ENCODE peak calls at places on chromosomes 2 and 18, in four cellular contexts. P is fibroblast of lung, Y is H1, N is DND-41. J is an unnamed sample.

GRCh38 chr18:8773980-8774379 is 68.6 kb downstream of the MTCL1 start:
- DNase-seq in P (peak; percentile 53), Y (no peak), N (no peak), J (no peak)

GRCh38 chr2:203453858-203454451 is 81.1 kb downstream of the RAPH1 start:
- DNase-seq in P (peak; percentile 77), Y (no peak), N (peak; percentile 53), J (no peak)

GRCh38 chr2:236170678-236171212 is 2.6 kb upstream of the GBX2 start:
- DNase-seq in P (no peak), Y (no peak), N (no peak), J (no peak)

GRCh38 chr18:61842146-61842545 is 50.7 kb downstream of the RNF152 start:
- DNase-seq in P (no peak), Y (no peak), N (no peak), J (no peak)

GRCh38 chr2:190446750-190447516 is 38.8 kb downstream of the MFSD6 start:
- DNase-seq in P (no peak), Y (no peak), N (no peak), J (no peak)

GRCh38 chr2:195392446-195393336 is 264.3 kb upstream of the SLC39A10 start:
- DNase-seq in P (no peak), Y (no peak), N (no peak), J (no peak)

GRCh38 chr18:46406539-46406932 is 250.5 kb downstream of the LOXHD1 start:
- DNase-seq in P (no peak), Y (no peak), N (no peak), J (no peak)

GRCh38 chr2:43348904-43349725 is 122.7 kb upstream of the ZFP36L2 start:
- DNase-seq in P (peak; percentile 72), Y (no peak), N (no peak), J (no peak)

GRCh38 chr2:165957030-165957675 is 3.6 kb upstream of the TTC21B start:
- DNase-seq in P (no peak), Y (no peak), N (no peak), J (no peak)

GRCh38 chr2:136057023-136057801 is 60.7 kb downstream of the CXCR4 start:
- DNase-seq in P (no peak), Y (no peak), N (no peak), J (no peak)

GRCh38 chr2:238160206-238161129 is 1.7 kb downstream of the ERFE start:
- DNase-seq in P (peak; percentile 51), Y (peak; percentile 74), N (peak; percentile 39), J (no peak)

GRCh38 chr2:53202063-53202462 is 565.5 kb upstream of the CHAC2 start:
- DNase-seq in P (peak; percentile 91), Y (no peak), N (no peak), J (no peak)

GRCh38 chr2:128457006-128457604 is 138.4 kb upstream of the HS6ST1 start:
- DNase-seq in P (no peak), Y (no peak), N (no peak), J (no peak)

GRCh38 chr2:29405707-29406106 is 290.5 kb downstream of the CLIP4 start:
- DNase-seq in P (no peak), Y (no peak), N (no peak), J (no peak)

GRCh38 chr2:46993501-46993900 is 77.9 kb upstream of the MCFD2 start:
- DNase-seq in P (no peak), Y (no peak), N (no peak), J (no peak)
- H3K36me3 ChIP-seq in P (peaks cover 21% of the 10 kb centered on the region), Y (peaks cover 3% of the 10 kb centered on the region), N (peaks cover 83% of the 10 kb centered on the region), J (peaks cover 20% of the 10 kb centered on the region)

DNA sequence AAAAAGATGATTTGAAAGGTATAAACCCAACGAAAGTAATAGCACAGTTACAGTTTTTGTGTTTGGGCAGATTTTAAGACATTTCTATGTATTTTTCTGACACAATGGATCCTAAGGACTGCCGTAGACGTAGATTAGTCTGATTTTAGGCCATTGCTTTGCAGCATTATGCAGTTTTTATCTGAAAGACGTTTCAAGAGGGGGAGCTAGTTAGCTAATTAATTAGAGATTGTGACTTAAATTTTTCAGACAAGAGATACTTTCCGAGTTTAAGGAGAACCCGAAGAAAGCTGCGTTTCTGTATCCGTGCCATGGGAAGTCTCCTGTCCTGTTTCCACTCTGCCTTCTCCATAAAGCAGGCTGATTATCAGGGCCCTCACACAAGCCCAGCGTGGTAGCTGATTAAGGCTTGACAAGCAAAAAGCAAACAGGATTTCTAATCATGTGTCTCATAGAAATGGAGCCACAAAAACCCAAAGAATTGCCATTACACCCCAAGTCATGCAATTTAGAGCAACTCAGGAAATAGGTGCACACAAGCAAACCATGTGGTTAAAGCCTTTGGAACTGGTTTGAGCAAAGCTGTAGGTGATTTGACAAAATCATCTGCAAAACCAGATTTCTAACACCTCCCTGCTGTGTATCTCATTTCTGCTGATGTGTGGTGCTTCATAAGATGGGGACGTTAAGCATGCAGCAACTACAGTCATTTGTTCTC is 808.1 kb downstream of the RNF144A start:
- DNase-seq in P (peak; percentile 62), Y (no peak), N (peak; percentile 7), J (peak; percentile 30)
- TF ChIP-seq CTCF in P (peak; percentile 28), Y (no peak), N (no peak), J (no peak)

GRCh38 chr2:60550984-60551240 is 2.5 kb downstream of the BCL11A start:
- DNase-seq in P (no peak), Y (no peak), N (no peak), J (no peak)

GRCh38 chr2:60549250-60550150 is 4.0 kb downstream of the BCL11A start:
- DNase-seq in P (no peak), Y (peak; percentile 78), N (peak; percentile 63), J (no peak)

GRCh38 chr2:60548844-60549243 is 4.6 kb downstream of the BCL11A start:
- DNase-seq in P (no peak), Y (no peak), N (no peak), J (no peak)

GRCh38 chr2:60551241-60552095 is 2.0 kb downstream of the BCL11A start:
- DNase-seq in P (peak; percentile 51), Y (peak; percentile 64), N (peak; percentile 57), J (no peak)

DNA sequence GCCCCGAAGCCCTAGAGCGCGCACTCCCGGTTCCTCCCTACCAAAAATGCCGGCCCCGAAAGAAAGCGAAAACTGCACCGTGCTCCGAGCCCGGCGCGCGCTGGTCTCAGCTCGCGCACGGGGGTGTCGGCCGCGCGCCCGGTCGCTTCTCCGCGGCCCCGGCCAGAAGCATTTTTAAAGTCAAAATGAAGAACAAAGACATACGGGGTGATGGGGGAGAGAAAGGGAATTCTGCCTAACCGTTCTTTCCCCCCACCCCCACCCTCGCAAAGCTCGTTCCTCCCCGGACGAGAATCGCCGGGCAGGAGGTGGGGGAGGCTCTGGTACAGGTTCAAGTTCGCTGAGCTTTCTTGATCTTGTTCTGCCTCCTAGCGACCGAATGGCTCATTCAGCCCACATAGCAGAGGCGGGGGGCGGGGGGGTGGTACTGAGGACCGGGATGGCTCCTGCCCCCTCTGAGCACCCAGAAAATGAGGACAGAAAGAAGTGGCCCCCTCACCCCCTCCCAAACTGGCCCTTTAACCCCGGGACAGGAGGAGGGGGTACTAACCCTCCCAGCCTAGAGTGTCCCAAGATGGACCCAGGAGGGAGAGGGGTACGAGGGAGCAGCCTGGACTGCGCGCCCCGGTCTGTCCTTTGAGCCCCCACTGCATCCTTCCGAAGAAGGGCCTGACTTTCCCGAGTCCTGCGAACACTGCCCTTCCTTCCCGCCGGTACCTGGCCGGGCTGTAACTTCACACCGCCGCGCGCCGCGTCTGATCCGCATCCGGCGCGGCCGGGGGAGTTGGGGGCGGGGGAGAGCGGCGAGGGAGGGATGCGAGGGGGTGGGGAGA is 3.1 kb downstream of the BCL11A start:
- DNase-seq in P (peak; percentile 81), Y (peak; percentile 81), N (peak; percentile 89), J (peak; percentile 36)
- H3K27me3 ChIP-seq in P (peaks cover 14% of the 10 kb centered on the region), Y (no peaks in the 10 kb centered on the region), N (peaks cover 59% of the 10 kb centered on the region), J (peaks cover 30% of the 10 kb centered on the region)

DNA sequence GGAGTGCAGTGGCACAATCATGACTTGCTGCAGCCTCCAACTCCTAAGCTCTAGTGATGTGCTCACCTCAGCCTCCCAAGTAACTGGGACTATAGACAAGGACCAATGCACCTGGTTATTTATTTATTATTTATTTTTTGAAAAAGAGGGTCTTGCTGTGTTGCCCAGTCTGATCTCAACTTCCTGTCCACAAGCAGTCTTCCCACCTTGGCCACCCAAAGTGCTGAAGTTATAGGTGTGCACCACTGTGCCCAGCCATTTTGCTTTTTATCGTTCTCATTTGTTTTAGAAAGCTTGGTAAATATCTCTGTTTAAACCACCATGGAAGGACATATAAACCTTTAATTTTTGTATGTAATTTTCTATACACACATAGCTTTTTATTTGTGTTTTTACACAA is 74.2 kb downstream of the SMCHD1 start:
- DNase-seq in P (no peak), Y (no peak), N (no peak), J (no peak)
- H3K36me3 ChIP-seq in P (peaks cover 5% of the 10 kb centered on the region), Y (peaks cover 58% of the 10 kb centered on the region), N (peaks cover 96% of the 10 kb centered on the region), J (peaks cover 65% of the 10 kb centered on the region)

GRCh38 chr2:212408524-212408923 is 130.1 kb downstream of the ERBB4 start:
- DNase-seq in P (no peak), Y (no peak), N (no peak), J (no peak)
- TF ChIP-seq CTCF in P (no peak), Y (no peak), N (no peak), J (no peak)